ENCODE peak calls at places on chromosomes 13 and 19, in five cellular contexts. I, B, A, O and E are unnamed samples.
A peak's percentile ranks its signal among the peaks of the same experiment; 100 is the strongest.

GRCh38 chr13:37375724-37376123 is 222.8 kb downstream of the POSTN start:
- DNase-seq in I (no peak), B (no peak), A (no peak), O (no peak), E (no peak)

GRCh38 chr19:46722004-46722380 is 5.1 kb upstream of the PRKD2 start:
- DNase-seq in I (no peak), B (no peak), A (no peak), O (no peak), E (peak; percentile 61)

GRCh38 chr13:25067054-25067453 is 28.9 kb upstream of the PABPC3 start:
- DNase-seq in I (no peak), B (no peak), A (no peak), O (no peak), E (no peak)

GRCh38 chr19:46413262-46414031 is at the start of gene CCDC8:
- DNase-seq in I (no peak), B (peak; percentile 98), A (no peak), O (no peak), E (peak; percentile 97)

GRCh38 chr19:16608290-16608704 is 19.7 kb downstream of the MED26 start:
- DNase-seq in I (peak; percentile 75), B (peak; percentile 58), A (no peak), O (no peak), E (peak; percentile 64)

GRCh38 chr13:74573654-74574053 is 439.4 kb upstream of the KLF12 start:
- DNase-seq in I (no peak), B (no peak), A (no peak), O (no peak), E (no peak)

GRCh38 chr19:33333151-33333550 is 30.8 kb upstream of the CEBPA start:
- DNase-seq in I (no peak), B (no peak), A (no peak), O (no peak), E (no peak)

GRCh38 chr13:67123165-67123564 is 107.0 kb downstream of the PCDH9 start:
- DNase-seq in I (peak; percentile 49), B (no peak), A (no peak), O (no peak), E (no peak)

GRCh38 chr13:80131204-80131603 is 209.7 kb downstream of the SPRY2 start:
- DNase-seq in I (peak; percentile 55), B (no peak), A (no peak), O (no peak), E (peak; percentile 12)

GRCh38 chr19:31160346-31160926 is 188.8 kb downstream of the TSHZ3 start:
- DNase-seq in I (no peak), B (no peak), A (no peak), O (no peak), E (no peak)

GRCh38 chr13:101144808-101145419 is 271.4 kb downstream of the NALCN start:
- DNase-seq in I (peak; percentile 66), B (no peak), A (peak; percentile 33), O (peak; percentile 28), E (peak; percentile 30)

GRCh38 chr13:41428155-41428554 is 29.2 kb upstream of the RGCC start:
- DNase-seq in I (no peak), B (no peak), A (peak; percentile 48), O (peak; percentile 37), E (no peak)

GRCh38 chr13:45863716-45864590 is 12.4 kb upstream of the SIAH3 start:
- DNase-seq in I (no peak), B (no peak), A (no peak), O (no peak), E (no peak)

GRCh38 chr13:80497439-80497838 is 156.5 kb upstream of the SPRY2 start:
- DNase-seq in I (no peak), B (no peak), A (no peak), O (no peak), E (no peak)

GRCh38 chr19:11018179-11018578 is 57.3 kb downstream of the SMARCA4 start:
- DNase-seq in I (no peak), B (no peak), A (no peak), O (peak; percentile 30), E (peak; percentile 53)

GRCh38 chr13:28489536-28489935 is 5.4 kb downstream of the FLT1 start:
- DNase-seq in I (peak; percentile 55), B (no peak), A (no peak), O (no peak), E (no peak)

GRCh38 chr13:74070065-74070464 is 64.1 kb downstream of the KLF12 start:
- DNase-seq in I (no peak), B (no peak), A (peak; percentile 56), O (no peak), E (no peak)

GRCh38 chr19:3576696-3577443 is 4.1 kb downstream of the HMG20B start:
- DNase-seq in I (peak; percentile 52), B (peak; percentile 55), A (no peak), O (peak; percentile 56), E (no peak)

GRCh38 chr13:27130223-27131015 is 41.2 kb downstream of the USP12 start:
- DNase-seq in I (no peak), B (no peak), A (no peak), O (no peak), E (peak; percentile 44)

GRCh38 chr19:2976609-2977000 is 759 bp upstream of the TLE6 start:
- DNase-seq in I (no peak), B (no peak), A (no peak), O (no peak), E (no peak)

GRCh38 chr13:113856716-113857065 is 7.2 kb downstream of the GAS6 start:
- DNase-seq in I (peak; percentile 62), B (peak; percentile 8), A (no peak), O (no peak), E (no peak)

GRCh38 chr13:90708159-90708558 is 639.3 kb upstream of the MIR17HG start:
- DNase-seq in I (no peak), B (no peak), A (no peak), O (no peak), E (no peak)

GRCh38 chr13:25136872-25137623 is 35.0 kb downstream of the AMER2 start:
- DNase-seq in I (no peak), B (no peak), A (no peak), O (no peak), E (no peak)

GRCh38 chr19:45440873-45441654 is 17.3 kb upstream of the ERCC1 start:
- DNase-seq in I (no peak), B (no peak), A (no peak), O (no peak), E (peak; percentile 18)

GRCh38 chr13:38519229-38519910 is 167.5 kb upstream of the FREM2 start:
- DNase-seq in I (no peak), B (no peak), A (no peak), O (no peak), E (no peak)

GRCh38 chr19:14149509-14149994 is 13.2 kb upstream of the ASF1B start:
- DNase-seq in I (peak; percentile 84), B (peak; percentile 70), A (peak; percentile 76), O (peak; percentile 77), E (no peak)

GRCh38 chr19:2986951-2987491 is 9.7 kb downstream of the TLE6 start:
- DNase-seq in I (peak; percentile 55), B (no peak), A (no peak), O (peak; percentile 25), E (no peak)

GRCh38 chr13:33119886-33120543 is 103.8 kb downstream of the KL start:
- DNase-seq in I (no peak), B (no peak), A (no peak), O (no peak), E (peak; percentile 81)

GRCh38 chr19:41886761-41887710 is 4.1 kb downstream of the ARHGEF1 start:
- DNase-seq in I (no peak), B (no peak), A (peak; percentile 85), O (peak; percentile 70), E (peak; percentile 81)

GRCh38 chr19:44948763-44949374 is 3.0 kb downstream of the APOC2 start:
- DNase-seq in I (no peak), B (no peak), A (no peak), O (no peak), E (no peak)

GRCh38 chr19:49802836-49803528 is 10.1 kb downstream of the FUZ start:
- DNase-seq in I (no peak), B (no peak), A (no peak), O (no peak), E (no peak)

GRCh38 chr19:10173527-10173926 is 21.2 kb downstream of the DNMT1 start:
- DNase-seq in I (no peak), B (no peak), A (no peak), O (no peak), E (peak; percentile 54)